ENCODE peak calls at places on chromosomes 3 and 15, in seven cellular contexts. I, Y, H, O, G, V and B are unnamed samples.

GRCh38 chr3:155391583-155391982 is 98.1 kb upstream of the STRIT1 start:
- DNase-seq in I (no peak), Y (peak; percentile 93), H (peak; percentile 75), O (peak; percentile 25), V (peak; percentile 70), G (peak; percentile 64), B (peak; percentile 96)

GRCh38 chr15:58497036-58497785 is 65.4 kb downstream of the LIPC start:
- DNase-seq in Y (no peak), G (no peak), I (no peak), V (no peak), H (no peak), O (no peak), B (no peak)

GRCh38 chr15:60070838-60071493 is 66.9 kb downstream of the FOXB1 start:
- DNase-seq in Y (peak; percentile 89), G (peak; percentile 81), H (no peak), V (no peak), I (no peak), O (no peak), B (peak; percentile 89)

GRCh38 chr15:26971303-26972018 is 480 bp downstream of the GABRG3 start:
- DNase-seq in V (no peak), Y (no peak), H (no peak), I (no peak), O (no peak), G (no peak), B (no peak)

GRCh38 chr15:50764331-50765201 is 940 bp downstream of the SPPL2A start:
- DNase-seq in Y (peak; percentile 2), O (no peak), I (peak; percentile 45), H (no peak), G (no peak), V (no peak), B (peak; percentile 52)

GRCh38 chr3:37920156-37920686 is 58.5 kb downstream of the CTDSPL start:
- DNase-seq in G (no peak), I (no peak), H (no peak), Y (no peak), O (no peak), V (no peak), B (no peak)

GRCh38 chr15:57667171-57667924 is 39.2 kb upstream of the POLR2M start:
- DNase-seq in H (peak; percentile 20), Y (peak; percentile 65), V (no peak), G (peak; percentile 31), O (no peak), I (no peak), B (peak; percentile 79)

GRCh38 chr3:51604212-51604611 is 65.7 kb downstream of the RAD54L2 start:
- DNase-seq in G (no peak), O (no peak), V (no peak), H (no peak), Y (no peak), I (no peak), B (no peak)

GRCh38 chr15:42101861-42102260 is 7.5 kb upstream of the PLA2G4D start:
- DNase-seq in Y (no peak), V (no peak), G (no peak), O (no peak), H (no peak), I (no peak), B (no peak)

DNA sequence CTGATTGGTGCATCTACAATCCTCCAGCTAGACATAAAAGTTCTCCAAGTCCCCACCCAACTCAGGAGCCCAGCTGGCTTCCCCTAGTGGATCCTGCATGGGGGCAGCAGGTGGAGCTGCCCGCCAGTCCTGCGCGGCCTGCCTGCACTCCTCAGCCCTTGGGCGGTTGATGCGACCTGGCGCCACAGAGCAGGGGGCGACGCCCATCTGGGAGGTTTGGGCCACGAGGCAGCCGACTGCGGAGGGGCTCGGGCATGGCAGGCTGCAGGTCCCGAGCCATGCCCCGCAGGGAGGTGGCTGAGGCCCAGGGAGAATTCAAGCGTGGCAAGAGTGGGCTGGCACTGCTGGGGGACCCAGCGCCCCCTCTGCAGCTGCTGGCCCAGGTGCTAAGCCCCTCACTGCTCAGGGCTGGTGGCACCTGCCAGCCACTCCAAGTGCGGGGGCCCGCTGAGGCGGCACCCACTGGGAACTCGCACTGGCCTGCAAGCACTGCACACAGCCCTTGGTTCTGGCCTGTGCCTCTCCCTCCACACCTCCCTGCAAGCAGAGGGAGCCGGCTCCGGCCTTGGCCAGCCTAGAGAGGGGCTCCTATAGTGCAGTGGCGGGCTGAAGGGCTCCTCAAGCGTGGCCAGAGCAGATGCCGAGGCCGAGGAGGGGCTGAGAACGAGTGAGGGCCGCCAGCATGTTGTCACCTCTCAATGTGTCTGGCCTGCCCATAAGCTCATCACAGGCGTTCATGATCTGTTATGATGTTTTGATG is 30.1 kb downstream of the COL6A6 start:
- DNase-seq in G (no peak), H (no peak), I (no peak), V (no peak), Y (no peak), O (no peak), B (no peak)
- H3K4me3 ChIP-seq in G (no peak overlapping the region), H (no peak overlapping the region), I (no peak overlapping the region), V (no peak overlapping the region), Y (no peak overlapping the region), O (no peak overlapping the region), B (no peak overlapping the region)

GRCh38 chr3:185728630-185729334 is 96.1 kb downstream of the IGF2BP2 start:
- DNase-seq in I (no peak), V (no peak), Y (no peak), H (no peak), O (no peak), G (no peak), B (peak; percentile 67)

GRCh38 chr3:185727873-185728272 is 97.0 kb downstream of the IGF2BP2 start:
- DNase-seq in H (no peak), G (no peak), O (no peak), Y (peak; percentile 95), I (no peak), V (no peak), B (no peak)

GRCh38 chr3:185724761-185725160 is 100.1 kb downstream of the IGF2BP2 start:
- DNase-seq in G (no peak), Y (no peak), V (no peak), O (no peak), I (no peak), H (no peak), B (peak; percentile 45)

GRCh38 chr3:185729335-185729715 is 95.5 kb downstream of the IGF2BP2 start:
- DNase-seq in Y (peak; percentile 96), O (no peak), G (no peak), V (no peak), H (no peak), I (no peak), B (peak; percentile 90)

DNA sequence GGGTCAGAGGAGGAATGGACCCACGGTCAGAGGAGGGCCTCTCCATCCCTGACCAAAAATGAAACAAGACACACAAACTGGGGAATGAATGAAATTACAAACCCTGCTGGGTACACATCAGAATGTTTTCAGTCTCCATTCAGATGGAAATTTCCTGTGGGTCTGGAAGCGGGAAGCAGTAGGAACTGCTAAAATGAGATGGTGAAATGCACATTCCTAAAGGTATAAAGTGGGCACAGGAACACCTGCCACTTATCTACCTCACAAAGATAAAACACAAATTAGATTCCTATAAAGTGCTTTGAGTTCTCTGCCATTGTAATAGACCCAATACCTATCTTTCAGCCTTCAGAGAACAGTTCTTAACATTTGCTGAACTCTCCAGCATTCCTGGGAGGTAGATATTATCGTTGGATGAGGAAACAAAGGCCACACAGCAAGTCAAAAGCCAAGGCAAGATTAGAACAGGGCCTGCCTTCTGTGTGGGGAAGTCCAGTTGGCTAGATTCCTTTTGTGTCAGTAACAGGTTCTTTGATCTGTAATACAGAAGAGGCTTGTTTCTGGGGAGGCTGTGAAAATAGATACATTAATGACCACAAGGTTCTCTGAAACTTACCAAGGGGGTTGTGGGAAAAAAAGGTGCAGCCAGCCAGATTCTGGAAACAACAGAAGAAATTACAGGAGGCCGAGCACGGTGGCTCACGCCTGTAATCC is 98.4 kb downstream of the IGF2BP2 start:
- DNase-seq in H (no peak), Y (no peak), I (no peak), G (no peak), O (no peak), V (no peak), B (no peak)
- H3K4me3 ChIP-seq in H (no peak overlapping the region), Y (no peak overlapping the region), I (no peak overlapping the region), G (no peak overlapping the region), O (no peak overlapping the region), V (no peak overlapping the region), B (no peak overlapping the region)

GRCh38 chr3:49005998-49006397 is 1.2 kb upstream of the WDR6 start:
- DNase-seq in O (no peak), V (no peak), Y (no peak), I (no peak), H (no peak), G (no peak), B (no peak)

GRCh38 chr3:49007771-49008528 is 759 bp downstream of the WDR6 start:
- DNase-seq in O (peak; percentile 88), V (peak; percentile 86), I (no peak), Y (peak; percentile 90), G (peak; percentile 48), H (peak; percentile 90), B (peak; percentile 84)

GRCh38 chr3:49007068-49007770 is at the start of gene WDR6:
- DNase-seq in H (peak; percentile 97), G (peak; percentile 94), O (peak; percentile 97), Y (peak; percentile 99), I (peak; percentile 96), V (peak; percentile 96), B (peak; percentile 98)

GRCh38 chr3:49005298-49005680 is 1.9 kb upstream of the WDR6 start:
- DNase-seq in H (no peak), O (no peak), I (no peak), Y (no peak), G (no peak), V (no peak), B (no peak)

DNA sequence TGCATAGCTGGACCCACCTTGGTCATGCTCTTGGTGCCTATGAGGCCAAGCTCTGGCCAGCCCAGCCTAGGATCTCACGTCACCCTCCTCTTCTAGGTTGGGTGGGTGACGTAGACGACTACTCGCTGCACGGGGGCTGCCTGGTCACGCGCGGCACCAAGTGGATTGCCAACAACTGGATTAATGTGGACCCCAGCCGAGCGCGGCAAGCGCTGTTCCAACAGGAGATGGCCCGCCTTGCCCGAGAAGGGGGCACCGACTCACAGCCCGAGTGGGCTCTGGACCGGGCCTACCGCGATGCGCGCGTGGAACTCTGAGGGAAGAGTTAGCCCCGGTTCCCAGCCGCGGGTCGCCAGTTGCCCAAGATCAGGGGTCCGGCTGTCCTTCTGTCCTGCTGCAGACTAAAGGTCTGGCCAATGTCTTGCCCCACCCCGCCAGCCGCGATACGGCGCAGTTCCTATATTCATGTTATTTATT is 562 bp upstream of the WDR6 start:
- DNase-seq in O (peak; percentile 50), G (no peak), Y (no peak), V (peak; percentile 23), I (no peak), H (no peak), B (peak; percentile 80)
- H3K4me3 ChIP-seq in O (peak overlapping the region; percentile 91), G (peak overlapping the region; percentile 92), Y (peak overlapping the region; percentile 79), V (peak overlapping the region; percentile 79), I (peak overlapping the region; percentile 72), H (peak overlapping the region; percentile 81), B (peak overlapping the region; percentile 90)

GRCh38 chr15:69035205-69035917 is 20.9 kb downstream of the NOX5 start:
- DNase-seq in G (no peak), Y (peak; percentile 92), I (no peak), H (peak; percentile 45), O (no peak), V (no peak), B (no peak)

GRCh38 chr15:69032703-69033373 is 18.3 kb downstream of the NOX5 start:
- DNase-seq in I (no peak), O (no peak), V (no peak), G (no peak), Y (no peak), H (no peak), B (no peak)

GRCh38 chr15:69034352-69034751 is 19.9 kb downstream of the NOX5 start:
- DNase-seq in V (no peak), O (no peak), I (no peak), Y (peak; percentile 96), H (no peak), G (peak; percentile 34), B (peak; percentile 58)

GRCh38 chr15:69031013-69032001 is 16.8 kb downstream of the NOX5 start:
- DNase-seq in H (peak; percentile 68), O (peak; percentile 24), G (no peak), Y (peak; percentile 50), I (no peak), V (peak; percentile 19), B (no peak)

GRCh38 chr15:69032006-69032405 is 17.5 kb downstream of the NOX5 start:
- DNase-seq in G (no peak), Y (peak; percentile 32), H (no peak), V (no peak), O (no peak), I (no peak), B (no peak)
- H3K4me3 ChIP-seq in G (peak overlapping the region; percentile 40), Y (peak overlapping the region; percentile 30), H (peak overlapping the region; percentile 2), V (no peak overlapping the region), O (peak overlapping the region; percentile 58), I (no peak overlapping the region), B (no peak overlapping the region)